ENCODE peak calls at places on chromosome 15, in eight cellular contexts. F is left lung, S is heart right ventricle, K is foreskin fibroblast, L is esophagus squamous epithelium, W is GM12865, B is mucosa of descending colon, J is bronchial epithelial cell. X is an unnamed sample.

GRCh38 chr15:39188930-39189329 is 391.9 kb upstream of the THBS1 start:
- DNase-seq in F (no peak), S (no peak), K (peak), L (no peak), W (no peak), B (no peak), J (peak), X (peak)

GRCh38 chr15:52780172-52780980 is 9.8 kb downstream of the ONECUT1 start:
- DNase-seq in F (no peak), S (peak), K (peak), L (no peak), W (peak), B (peak), J (peak), X (no peak)

GRCh38 chr15:88638626-88639372 is at the start of gene ISG20:
- DNase-seq in F (peak), S (peak), K (peak), L (peak), W (peak), B (peak), J (peak), X (peak)

GRCh38 chr15:95626501-95627361 is 703.8 kb upstream of the NR2F2 start:
- DNase-seq in F (no peak), S (peak), K (no peak), L (no peak), W (peak), B (no peak), J (no peak), X (no peak)

GRCh38 chr15:70245932-70246622 is 148.4 kb upstream of the TLE3 start:
- DNase-seq in F (peak), S (no peak), K (peak), L (no peak), W (peak), B (no peak), J (peak), X (no peak)

GRCh38 chr15:39472661-39473657 is 107.9 kb upstream of the THBS1 start:
- DNase-seq in F (peak), S (peak), K (peak), L (no peak), W (no peak), B (peak), J (no peak), X (peak)

GRCh38 chr15:69591905-69592508 is 139.4 kb downstream of the RPLP1 start:
- DNase-seq in F (no peak), S (no peak), K (no peak), L (no peak), W (no peak), B (peak), J (peak), X (no peak)

GRCh38 chr15:68383161-68384074 is 48.5 kb downstream of the ITGA11 start:
- DNase-seq in F (peak), S (peak), K (peak), L (no peak), W (peak), B (peak), J (peak), X (no peak)

GRCh38 chr15:37880009-37880834 is 54.2 kb upstream of the TMCO5A start:
- DNase-seq in F (no peak), S (peak), K (peak), L (no peak), W (peak), B (no peak), J (peak), X (peak)

GRCh38 chr15:31371520-31372240 is 45.0 kb downstream of the KLF13 start:
- DNase-seq in F (no peak), S (peak), K (no peak), L (no peak), W (no peak), B (no peak), J (no peak), X (no peak)

DNA sequence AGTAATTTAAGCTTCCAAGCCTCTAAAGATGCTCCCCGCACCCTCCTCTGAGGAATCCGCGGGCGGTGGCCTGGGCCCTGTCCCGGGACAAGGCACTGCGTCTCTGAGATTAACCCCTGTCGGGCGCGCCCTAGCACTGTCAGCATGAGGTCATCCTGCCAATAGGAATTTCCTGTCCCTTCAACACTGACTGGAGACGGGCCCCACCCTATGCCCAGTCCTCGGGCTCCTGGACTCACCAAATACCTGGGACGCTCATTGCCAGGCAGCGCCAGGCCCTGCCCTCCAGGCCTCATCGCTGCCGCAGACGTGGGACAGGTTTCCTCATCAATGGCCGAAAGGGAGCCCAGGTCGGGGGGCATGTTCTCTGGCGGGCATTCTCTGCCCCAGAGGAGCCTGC is 67.6 kb upstream of the SH3GL3 start:
- DNase-seq in F (no peak), S (no peak), K (peak), L (no peak), W (no peak), B (no peak), J (peak), X (no peak)
- H3K4me3 ChIP-seq in F (no peak), S (no peak), K (no peak), L (peak), W (no peak), B (no peak), J (no peak), X (no peak)

GRCh38 chr15:80835338-80835737 is 56.2 kb downstream of the CEMIP start:
- DNase-seq in F (no peak), S (no peak), K (no peak), L (no peak), W (no peak), B (no peak), J (no peak), X (no peak)
- TF ChIP-seq CTCF in F (no peak), S (no peak), K (peak), L (no peak), W (no peak), B (no peak), J (no peak), X (peak)

GRCh38 chr15:61327019-61327631 is 98.0 kb upstream of the RORA start:
- DNase-seq in F (no peak), S (no peak), K (peak), L (no peak), W (peak), B (no peak), J (peak), X (no peak)
- H3K4me3 ChIP-seq in F (no peak), S (no peak), K (no peak), L (no peak), W (no peak), B (no peak), J (no peak), X (no peak)

GRCh38 chr15:57079907-57080750 is 161.7 kb downstream of the TCF12 start:
- DNase-seq in F (no peak), S (no peak), K (no peak), L (no peak), W (peak), B (no peak), J (no peak), X (no peak)
- TF ChIP-seq CTCF in F (no peak), S (no peak), K (no peak), L (no peak), W (no peak), B (no peak), J (no peak), X (no peak)

GRCh38 chr15:91478717-91479191 is 374.8 kb upstream of the SLCO3A1 start:
- DNase-seq in F (no peak), S (no peak), K (no peak), L (no peak), W (no peak), B (no peak), J (no peak), X (no peak)
- H3K4me3 ChIP-seq in F (no peak), S (no peak), K (no peak), L (no peak), W (no peak), B (no peak), J (no peak), X (no peak)

GRCh38 chr15:74630284-74631086 is 14.8 kb downstream of the CLK3 start:
- DNase-seq in F (no peak), S (no peak), K (no peak), L (no peak), W (no peak), B (no peak), J (no peak), X (no peak)
- TF ChIP-seq CTCF in F (no peak), S (no peak), K (peak), L (no peak), W (no peak), B (no peak), J (no peak), X (no peak)

GRCh38 chr15:90419202-90419601 is 31.2 kb downstream of the IQGAP1 start:
- DNase-seq in F (no peak), S (no peak), K (no peak), L (no peak), W (peak), B (no peak), J (peak), X (no peak)
- H3K4me3 ChIP-seq in F (no peak), S (no peak), K (no peak), L (no peak), W (peak), B (no peak), J (no peak), X (no peak)

GRCh38 chr15:65869127-65869953 is at the start of gene RAB11A:
- DNase-seq in F (peak), S (peak), K (peak), L (peak), W (peak), B (peak), J (peak), X (peak)
- TF ChIP-seq CTCF in F (peak), S (peak), K (peak), L (peak), W (peak), B (no peak), J (peak), X (peak)

GRCh38 chr15:40931300-40932142 is 2.4 kb downstream of the DLL4 start:
- DNase-seq in F (no peak), S (no peak), K (no peak), L (no peak), W (no peak), B (no peak), J (no peak), X (no peak)

GRCh38 chr15:40933520-40933904 is 4.4 kb downstream of the DLL4 start:
- DNase-seq in F (no peak), S (no peak), K (no peak), L (no peak), W (no peak), B (peak), J (no peak), X (no peak)

GRCh38 chr15:40930430-40931299 is 1.5 kb downstream of the DLL4 start:
- DNase-seq in F (peak), S (peak), K (peak), L (no peak), W (peak), B (peak), J (peak), X (no peak)

GRCh38 chr15:40932625-40933519 is 3.7 kb downstream of the DLL4 start:
- DNase-seq in F (no peak), S (no peak), K (no peak), L (no peak), W (no peak), B (peak), J (peak), X (no peak)

DNA sequence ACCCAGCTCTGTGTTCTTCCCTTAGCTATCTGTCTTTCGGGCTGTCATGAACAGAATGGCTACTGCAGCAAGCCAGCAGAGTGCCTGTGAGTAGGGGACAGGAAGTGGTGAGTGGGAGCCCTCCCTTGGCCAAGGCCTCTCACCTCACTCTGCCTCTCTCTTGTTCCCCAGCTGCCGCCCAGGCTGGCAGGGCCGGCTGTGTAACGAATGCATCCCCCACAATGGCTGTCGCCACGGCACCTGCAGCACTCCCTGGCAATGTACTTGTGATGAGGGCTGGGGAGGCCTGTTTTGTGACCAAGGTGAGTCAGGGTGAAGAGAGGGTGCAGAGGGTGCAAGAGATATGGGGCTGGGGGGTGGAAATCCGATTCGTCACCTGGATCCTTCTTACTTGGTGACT is 3.0 kb downstream of the DLL4 start:
- DNase-seq in F (no peak), S (no peak), K (no peak), L (no peak), W (peak), B (no peak), J (no peak), X (no peak)
- H3K4me3 ChIP-seq in F (peak), S (peak), K (no peak), L (peak), W (no peak), B (no peak), J (no peak), X (no peak)

X was measured in AG04449.